ENCODE peak calls at places on chromosomes 4 and X, in six cellular contexts. One of them, this sample, is unnamed.

GRCh38 chr4:161714022-161714751 is 449.6 kb downstream of the FSTL5 start:
- DNase-seq in PC-9: no peak
- DNase-seq in cardiac muscle cell: no peak
- DNase-seq in stomach: no peak
- DNase-seq in astrocyte of the spinal cord: peak
- DNase-seq in fibroblast of lung: peak
- DNase-seq in this sample: no peak

GRCh38 chr4:77264826-77265225 is 107.8 kb downstream of the CCNG2 start:
- DNase-seq in cardiac muscle cell: no peak
- DNase-seq in astrocyte of the spinal cord: no peak
- DNase-seq in fibroblast of lung: no peak
- DNase-seq in PC-9: no peak
- DNase-seq in stomach: no peak
- DNase-seq in this sample: no peak

GRCh38 chr4:94006932-94007331 is 178.4 kb downstream of the ATOH1 start:
- DNase-seq in astrocyte of the spinal cord: no peak
- DNase-seq in fibroblast of lung: no peak
- DNase-seq in stomach: no peak
- DNase-seq in PC-9: no peak
- DNase-seq in cardiac muscle cell: peak
- DNase-seq in this sample: no peak

GRCh38 chr4:71239365-71239764 is 99.5 kb upstream of the SLC4A4 start:
- DNase-seq in cardiac muscle cell: no peak
- DNase-seq in stomach: no peak
- DNase-seq in PC-9: no peak
- DNase-seq in fibroblast of lung: peak
- DNase-seq in astrocyte of the spinal cord: peak
- DNase-seq in this sample: no peak

GRCh38 chrX:64186974-64187761 is 18.3 kb downstream of the AMER1 start:
- DNase-seq in stomach: no peak
- DNase-seq in PC-9: no peak
- DNase-seq in cardiac muscle cell: peak
- DNase-seq in astrocyte of the spinal cord: no peak
- DNase-seq in fibroblast of lung: no peak
- DNase-seq in this sample: no peak

GRCh38 chrX:79415056-79415455 is 47.9 kb upstream of the ITM2A start:
- DNase-seq in astrocyte of the spinal cord: no peak
- DNase-seq in PC-9: no peak
- DNase-seq in cardiac muscle cell: no peak
- DNase-seq in fibroblast of lung: no peak
- DNase-seq in stomach: no peak
- DNase-seq in this sample: no peak

GRCh38 chr4:108058685-108059440 is 69.2 kb downstream of the HADH start:
- DNase-seq in PC-9: peak
- DNase-seq in stomach: no peak
- DNase-seq in fibroblast of lung: peak
- DNase-seq in cardiac muscle cell: no peak
- DNase-seq in astrocyte of the spinal cord: no peak
- DNase-seq in this sample: no peak

GRCh38 chr4:89447543-89447942 is 139.9 kb upstream of the GPRIN3 start:
- DNase-seq in astrocyte of the spinal cord: no peak
- DNase-seq in cardiac muscle cell: no peak
- DNase-seq in PC-9: no peak
- DNase-seq in stomach: no peak
- DNase-seq in fibroblast of lung: no peak
- DNase-seq in this sample: no peak

GRCh38 chrX:110504947-110505346 is 146.3 kb downstream of the RTL9 start:
- DNase-seq in fibroblast of lung: no peak
- DNase-seq in cardiac muscle cell: no peak
- DNase-seq in PC-9: no peak
- DNase-seq in stomach: no peak
- DNase-seq in astrocyte of the spinal cord: no peak
- DNase-seq in this sample: no peak

GRCh38 chrX:68261060-68261672 is 172.1 kb downstream of the OPHN1 start:
- DNase-seq in PC-9: no peak
- DNase-seq in cardiac muscle cell: no peak
- DNase-seq in stomach: no peak
- DNase-seq in fibroblast of lung: peak
- DNase-seq in astrocyte of the spinal cord: peak
- DNase-seq in this sample: no peak

GRCh38 chrX:115333446-115333845 is 43.9 kb downstream of the LUZP4 start:
- DNase-seq in cardiac muscle cell: no peak
- DNase-seq in astrocyte of the spinal cord: no peak
- DNase-seq in stomach: no peak
- DNase-seq in fibroblast of lung: peak
- DNase-seq in PC-9: no peak
- DNase-seq in this sample: no peak

GRCh38 chrX:51759055-51759454 is 15.8 kb downstream of the GSPT2 start:
- DNase-seq in astrocyte of the spinal cord: no peak
- DNase-seq in cardiac muscle cell: no peak
- DNase-seq in PC-9: no peak
- DNase-seq in stomach: no peak
- DNase-seq in fibroblast of lung: no peak
- DNase-seq in this sample: no peak

GRCh38 chr4:56937262-56937661 is 29.6 kb downstream of the REST start:
- DNase-seq in fibroblast of lung: peak
- DNase-seq in astrocyte of the spinal cord: peak
- DNase-seq in PC-9: peak
- DNase-seq in stomach: no peak
- DNase-seq in cardiac muscle cell: no peak
- DNase-seq in this sample: no peak

GRCh38 chr4:27807207-27807606 is 946.6 kb downstream of the STIM2 start:
- DNase-seq in PC-9: no peak
- DNase-seq in cardiac muscle cell: no peak
- DNase-seq in stomach: no peak
- DNase-seq in astrocyte of the spinal cord: peak
- DNase-seq in fibroblast of lung: no peak
- DNase-seq in this sample: no peak

GRCh38 chr4:24603343-24603742 is 19.0 kb upstream of the DHX15 start:
- DNase-seq in astrocyte of the spinal cord: no peak
- DNase-seq in fibroblast of lung: no peak
- DNase-seq in cardiac muscle cell: no peak
- DNase-seq in PC-9: no peak
- DNase-seq in stomach: no peak
- DNase-seq in this sample: no peak

GRCh38 chrX:69538321-69538876 is 34.3 kb downstream of the NALF2 start:
- DNase-seq in PC-9: peak
- DNase-seq in cardiac muscle cell: peak
- DNase-seq in fibroblast of lung: peak
- DNase-seq in stomach: peak
- DNase-seq in astrocyte of the spinal cord: peak
- DNase-seq in this sample: peak

GRCh38 chr4:74822603-74823002 is 28.3 kb upstream of the BTC start:
- DNase-seq in stomach: no peak
- DNase-seq in PC-9: no peak
- DNase-seq in cardiac muscle cell: no peak
- DNase-seq in fibroblast of lung: no peak
- DNase-seq in astrocyte of the spinal cord: no peak
- DNase-seq in this sample: no peak

GRCh38 chr4:47032405-47033106 is 1.2 kb downstream of the GABRB1 start:
- DNase-seq in cardiac muscle cell: peak
- DNase-seq in fibroblast of lung: peak
- DNase-seq in PC-9: peak
- DNase-seq in astrocyte of the spinal cord: peak
- DNase-seq in stomach: peak
- DNase-seq in this sample: no peak

GRCh38 chr4:134145369-134145768 is 56.2 kb downstream of the PABPC4L start:
- DNase-seq in stomach: no peak
- DNase-seq in cardiac muscle cell: no peak
- DNase-seq in PC-9: no peak
- DNase-seq in fibroblast of lung: no peak
- DNase-seq in astrocyte of the spinal cord: no peak
- DNase-seq in this sample: no peak

GRCh38 chr4:177308125-177308524 is 1.5 kb upstream of the NEIL3 start:
- DNase-seq in cardiac muscle cell: no peak
- DNase-seq in stomach: no peak
- DNase-seq in astrocyte of the spinal cord: peak
- DNase-seq in PC-9: no peak
- DNase-seq in fibroblast of lung: peak
- DNase-seq in this sample: no peak

GRCh38 chrX:69493193-69493592 is 10.9 kb upstream of the NALF2 start:
- DNase-seq in cardiac muscle cell: peak
- DNase-seq in PC-9: peak
- DNase-seq in fibroblast of lung: no peak
- DNase-seq in stomach: peak
- DNase-seq in astrocyte of the spinal cord: no peak
- DNase-seq in this sample: peak

GRCh38 chrX:47215291-47215900 is 3.1 kb upstream of the CDK16 start:
- DNase-seq in stomach: no peak
- DNase-seq in fibroblast of lung: no peak
- DNase-seq in cardiac muscle cell: no peak
- DNase-seq in astrocyte of the spinal cord: no peak
- DNase-seq in PC-9: no peak
- DNase-seq in this sample: no peak

GRCh38 chr4:3393171-3393570 is 48.6 kb upstream of the HGFAC start:
- DNase-seq in astrocyte of the spinal cord: no peak
- DNase-seq in stomach: no peak
- DNase-seq in PC-9: no peak
- DNase-seq in cardiac muscle cell: no peak
- DNase-seq in fibroblast of lung: no peak
- DNase-seq in this sample: no peak

GRCh38 chr4:32189788-32190187 is 1469.6 kb downstream of the PCDH7 start:
- DNase-seq in cardiac muscle cell: no peak
- DNase-seq in stomach: no peak
- DNase-seq in fibroblast of lung: no peak
- DNase-seq in PC-9: no peak
- DNase-seq in astrocyte of the spinal cord: no peak
- DNase-seq in this sample: no peak

GRCh38 chr4:32192363-32192762 is 1472.2 kb downstream of the PCDH7 start:
- DNase-seq in PC-9: no peak
- DNase-seq in fibroblast of lung: no peak
- DNase-seq in astrocyte of the spinal cord: no peak
- DNase-seq in cardiac muscle cell: no peak
- DNase-seq in stomach: no peak
- DNase-seq in this sample: no peak

GRCh38 chr4:32196950-32197688 is 1477.0 kb downstream of the PCDH7 start:
- DNase-seq in astrocyte of the spinal cord: no peak
- DNase-seq in fibroblast of lung: no peak
- DNase-seq in PC-9: no peak
- DNase-seq in cardiac muscle cell: no peak
- DNase-seq in stomach: no peak
- DNase-seq in this sample: no peak

GRCh38 chr4:32189130-32189529 is 1469.0 kb downstream of the PCDH7 start:
- DNase-seq in PC-9: no peak
- DNase-seq in stomach: no peak
- DNase-seq in cardiac muscle cell: no peak
- DNase-seq in astrocyte of the spinal cord: no peak
- DNase-seq in fibroblast of lung: no peak
- DNase-seq in this sample: no peak

DNA sequence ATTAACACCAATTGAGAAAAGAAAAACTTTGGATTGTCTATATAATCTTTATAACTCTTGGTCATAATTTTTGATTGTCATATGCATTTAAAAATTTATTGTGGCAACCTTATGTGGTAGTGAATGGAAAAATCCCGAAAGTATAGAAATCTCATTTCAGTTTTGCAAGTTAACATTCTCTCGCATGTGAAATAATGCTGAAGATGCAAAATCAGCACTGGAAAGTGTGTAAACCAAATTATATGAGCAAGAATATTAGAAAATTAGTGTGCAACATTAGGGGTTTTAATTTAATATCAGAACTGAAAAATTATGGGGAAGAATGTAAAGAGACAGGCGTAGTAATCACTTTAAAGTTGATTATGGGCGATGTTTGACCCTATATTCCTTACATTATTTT is 1472.8 kb downstream of the PCDH7 start:
- DNase-seq in PC-9: no peak
- DNase-seq in stomach: no peak
- DNase-seq in astrocyte of the spinal cord: no peak
- DNase-seq in cardiac muscle cell: no peak
- DNase-seq in fibroblast of lung: no peak
- DNase-seq in this sample: no peak
- H3K4me3 ChIP-seq in PC-9: no peak
- H3K4me3 ChIP-seq in stomach: no peak
- H3K4me3 ChIP-seq in astrocyte of the spinal cord: no peak
- H3K4me3 ChIP-seq in cardiac muscle cell: no peak
- H3K4me3 ChIP-seq in fibroblast of lung: no peak
- H3K4me3 ChIP-seq in this sample: no peak

DNA sequence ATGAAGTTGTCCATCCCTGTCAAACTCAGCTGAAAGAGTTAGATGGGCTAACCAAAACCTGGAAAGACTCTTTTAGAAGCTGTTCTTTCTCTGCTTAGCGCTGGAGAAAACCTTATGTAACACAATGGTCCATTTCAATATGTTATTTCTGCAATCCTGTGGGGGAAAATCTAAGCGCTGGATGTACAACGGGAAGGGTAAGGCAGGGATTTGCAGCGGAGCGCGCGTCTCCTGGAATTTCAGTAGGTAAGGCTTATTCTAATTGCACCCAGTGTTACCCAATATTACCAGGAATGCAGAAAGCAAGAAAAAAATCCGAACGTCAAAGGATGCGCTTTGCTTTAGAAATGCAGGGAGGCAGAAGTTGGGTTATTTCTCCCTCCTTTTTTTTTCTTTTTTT is 2.0 kb downstream of the HS3ST1 start:
- DNase-seq in astrocyte of the spinal cord: peak
- DNase-seq in PC-9: no peak
- DNase-seq in fibroblast of lung: peak
- DNase-seq in stomach: no peak
- DNase-seq in cardiac muscle cell: no peak
- DNase-seq in this sample: no peak
- H3K4me3 ChIP-seq in astrocyte of the spinal cord: no peak
- H3K4me3 ChIP-seq in PC-9: peak
- H3K4me3 ChIP-seq in fibroblast of lung: no peak
- H3K4me3 ChIP-seq in stomach: peak
- H3K4me3 ChIP-seq in cardiac muscle cell: no peak
- H3K4me3 ChIP-seq in this sample: no peak

DNA sequence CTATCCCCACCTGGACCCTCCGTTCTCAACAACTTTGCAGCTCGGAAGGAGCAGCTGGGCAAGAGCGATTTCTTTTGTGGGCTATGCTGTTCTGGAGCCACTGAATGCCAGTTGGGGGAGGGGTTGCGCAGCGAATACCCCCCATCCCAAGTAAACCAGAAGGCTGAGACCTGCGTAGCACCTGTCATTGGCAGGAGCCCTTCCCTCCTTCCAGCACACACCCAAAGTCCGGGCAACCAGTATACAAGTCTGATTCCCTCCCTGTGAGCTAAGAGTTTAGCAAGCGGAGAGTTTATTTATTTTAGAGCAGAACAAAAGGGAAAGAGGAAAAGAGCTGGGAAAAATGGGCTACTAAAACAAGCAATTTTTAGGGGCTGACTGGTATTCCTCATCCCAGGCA is 544 bp downstream of the TMEM35A start:
- DNase-seq in fibroblast of lung: peak
- DNase-seq in astrocyte of the spinal cord: peak
- DNase-seq in PC-9: no peak
- DNase-seq in stomach: no peak
- DNase-seq in cardiac muscle cell: no peak
- DNase-seq in this sample: no peak
- H3K4me3 ChIP-seq in fibroblast of lung: peak
- H3K4me3 ChIP-seq in astrocyte of the spinal cord: peak
- H3K4me3 ChIP-seq in PC-9: no peak
- H3K4me3 ChIP-seq in stomach: peak
- H3K4me3 ChIP-seq in cardiac muscle cell: peak
- H3K4me3 ChIP-seq in this sample: no peak

DNA sequence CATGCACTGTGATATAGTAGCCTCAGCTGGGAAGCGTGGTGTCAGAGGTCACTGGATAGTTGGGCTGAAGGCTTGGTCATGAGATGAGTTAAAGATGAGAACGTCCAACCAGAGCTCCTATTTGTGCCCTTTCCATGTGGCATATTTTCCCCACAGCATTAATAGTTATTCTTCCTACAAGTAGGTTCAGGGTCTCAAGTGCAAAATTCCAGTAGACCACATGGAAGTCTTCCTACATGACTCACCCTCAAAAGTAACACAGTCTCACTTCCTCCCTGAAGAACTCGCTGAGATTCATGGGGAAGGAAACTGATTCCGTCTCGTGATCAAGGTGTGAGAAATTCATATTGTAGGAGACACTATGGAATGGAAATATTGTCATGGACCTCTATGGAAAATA is 1212.5 kb upstream of the PRKX start:
- DNase-seq in astrocyte of the spinal cord: peak
- DNase-seq in PC-9: no peak
- DNase-seq in stomach: no peak
- DNase-seq in fibroblast of lung: no peak
- DNase-seq in cardiac muscle cell: no peak
- DNase-seq in this sample: no peak
- H3K4me3 ChIP-seq in astrocyte of the spinal cord: no peak
- H3K4me3 ChIP-seq in PC-9: no peak
- H3K4me3 ChIP-seq in stomach: no peak
- H3K4me3 ChIP-seq in fibroblast of lung: no peak
- H3K4me3 ChIP-seq in cardiac muscle cell: no peak
- H3K4me3 ChIP-seq in this sample: no peak